ENCODE peak calls at places on chromosomes 7 and 10, in seven cellular contexts. R is stomach; O is GM12878; G is A549; V is CD4-positive, alpha-beta T cell; Q is ovary; F is psoas muscle. E is an unnamed sample.

GRCh38 chr7:36264123-36264916 is 111.3 kb downstream of the EEPD1 start:
- DNase-seq in R (no peak), O (no peak), G (no peak), V (no peak), Q (no peak), F (peak), E (no peak)

GRCh38 chr7:40799-41750 is 151.3 kb upstream of the FAM20C start:
- DNase-seq in R (peak), O (no peak), G (no peak), V (no peak), Q (peak), F (no peak), E (no peak)

GRCh38 chr7:41116817-41117216 is 586.1 kb downstream of the INHBA start:
- DNase-seq in R (no peak), O (no peak), G (no peak), V (no peak), Q (no peak), F (no peak), E (peak)

GRCh38 chr7:92835851-92836488 is 403 bp downstream of the CDK6 start:
- DNase-seq in R (peak), O (no peak), G (peak), V (no peak), Q (peak), F (peak), E (peak)

GRCh38 chr10:104267721-104268690 is 978 bp upstream of the GSTO2 start:
- DNase-seq in R (no peak), O (no peak), G (no peak), V (no peak), Q (no peak), F (no peak), E (no peak)

GRCh38 chr10:30765611-30766010 is 136.1 kb upstream of the LYZL2 start:
- DNase-seq in R (no peak), O (no peak), G (no peak), V (no peak), Q (no peak), F (no peak), E (no peak)

GRCh38 chr7:102916881-102917280 is 4.1 kb downstream of the LRRC17 start:
- DNase-seq in R (no peak), O (no peak), G (no peak), V (no peak), Q (no peak), F (no peak), E (no peak)

GRCh38 chr7:116438274-116438673 is 61.3 kb upstream of the CAV2 start:
- DNase-seq in R (peak), O (no peak), G (peak), V (no peak), Q (no peak), F (no peak), E (no peak)

GRCh38 chr10:131111007-131111406 is 200.5 kb downstream of the TCERG1L start:
- DNase-seq in R (no peak), O (no peak), G (no peak), V (no peak), Q (no peak), F (no peak), E (no peak)

GRCh38 chr10:131107970-131108369 is 203.6 kb downstream of the TCERG1L start:
- DNase-seq in R (no peak), O (no peak), G (no peak), V (no peak), Q (no peak), F (no peak), E (no peak)

GRCh38 chr10:131110241-131110783 is 201.2 kb downstream of the TCERG1L start:
- DNase-seq in R (no peak), O (no peak), G (no peak), V (no peak), Q (no peak), F (no peak), E (no peak)

GRCh38 chr10:131109746-131110145 is 201.8 kb downstream of the TCERG1L start:
- DNase-seq in R (no peak), O (no peak), G (no peak), V (no peak), Q (no peak), F (no peak), E (no peak)

GRCh38 chr10:131109291-131109690 is 202.2 kb downstream of the TCERG1L start:
- DNase-seq in R (no peak), O (no peak), G (no peak), V (no peak), Q (no peak), F (no peak), E (no peak)
- TF ChIP-seq CTCF in R (no peak), O (no peak), G (no peak), V (no peak), Q (no peak), F (no peak), E (no peak)

DNA sequence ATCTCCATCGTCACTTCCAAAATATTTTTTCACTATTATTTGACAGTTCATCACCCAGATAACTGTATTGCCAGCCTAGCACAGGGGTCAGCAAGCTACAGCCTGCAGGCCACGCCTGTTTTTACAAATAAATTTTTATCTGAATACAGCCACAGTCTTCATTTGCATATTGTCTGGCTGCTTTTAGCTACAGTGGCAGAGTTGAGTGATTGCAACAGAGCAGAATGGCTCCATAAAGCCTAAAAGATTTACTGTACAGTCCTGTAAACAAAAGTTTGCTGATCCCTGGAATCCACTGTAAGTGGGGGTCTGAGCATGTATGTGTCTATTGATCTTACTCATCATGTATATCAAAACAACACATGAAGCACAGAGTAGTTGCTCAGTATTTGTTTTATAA is 45.9 kb upstream of the GNAI1 start:
- DNase-seq in R (no peak), O (no peak), G (no peak), V (no peak), Q (no peak), F (no peak), E (no peak)
- H3K27ac ChIP-seq in R (no peak), O (no peak), G (no peak), V (no peak), Q (no peak), F (no peak), E (no peak)

DNA sequence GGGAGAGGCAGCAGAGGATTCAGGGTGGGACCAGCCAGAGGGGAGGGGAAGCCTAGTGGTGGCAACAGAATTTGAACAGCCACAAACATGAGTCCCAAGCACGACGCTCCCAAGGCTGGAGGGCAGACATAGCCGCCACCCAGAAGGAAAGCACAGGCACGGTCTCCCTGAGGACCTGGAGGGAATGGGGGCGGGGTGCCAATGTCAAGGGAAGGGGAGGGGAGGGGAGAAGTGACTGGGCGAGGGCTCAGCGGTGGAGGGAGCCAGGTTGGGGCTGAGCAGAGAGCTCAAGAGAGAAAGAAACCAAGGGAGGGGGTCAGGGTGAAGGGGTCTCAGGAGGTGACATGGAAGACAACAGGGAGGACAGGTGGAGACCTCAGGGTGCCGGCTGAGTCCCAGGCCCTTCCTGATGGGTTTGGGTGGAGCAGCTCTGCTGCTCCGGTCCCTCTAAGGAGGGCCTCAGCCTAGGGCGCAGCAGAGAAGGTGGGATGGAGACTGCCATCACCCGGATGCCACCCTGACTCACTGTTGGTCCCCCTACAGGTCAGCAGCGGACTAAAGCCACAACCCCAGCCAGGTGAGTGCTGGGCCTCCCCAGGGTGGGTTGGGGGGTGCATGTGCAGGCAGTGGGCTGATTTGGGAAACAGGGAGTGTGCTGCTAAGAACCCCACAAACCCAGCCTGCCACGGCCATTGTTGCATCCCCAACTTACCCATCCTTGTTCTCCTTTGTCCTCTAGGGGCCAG is 24.2 kb downstream of the PILRA start:
- DNase-seq in R (no peak), O (no peak), G (no peak), V (no peak), Q (no peak), F (no peak), E (no peak)
- TF ChIP-seq CTCF in R (no peak), O (no peak), G (no peak), V (no peak), Q (no peak), F (no peak), E (no peak)

GRCh38 chr10:35223016-35223415 is 96.4 kb downstream of the CREM start:
- DNase-seq in R (no peak), O (no peak), G (no peak), V (no peak), Q (no peak), F (no peak), E (no peak)

GRCh38 chr10:35226507-35226906 is 99.9 kb downstream of the CREM start:
- DNase-seq in R (no peak), O (no peak), G (no peak), V (no peak), Q (no peak), F (no peak), E (no peak)

GRCh38 chr10:35228058-35228457 is 101.4 kb downstream of the CREM start:
- DNase-seq in R (no peak), O (no peak), G (peak), V (no peak), Q (no peak), F (no peak), E (no peak)

GRCh38 chr10:35225204-35225603 is 98.6 kb downstream of the CREM start:
- DNase-seq in R (no peak), O (no peak), G (no peak), V (no peak), Q (no peak), F (no peak), E (no peak)

GRCh38 chr10:35224045-35224740 is 97.5 kb downstream of the CREM start:
- DNase-seq in R (no peak), O (no peak), G (no peak), V (no peak), Q (no peak), F (no peak), E (no peak)
- H3K27ac ChIP-seq in R (no peak), O (no peak), G (no peak), V (no peak), Q (no peak), F (no peak), E (no peak)

DNA sequence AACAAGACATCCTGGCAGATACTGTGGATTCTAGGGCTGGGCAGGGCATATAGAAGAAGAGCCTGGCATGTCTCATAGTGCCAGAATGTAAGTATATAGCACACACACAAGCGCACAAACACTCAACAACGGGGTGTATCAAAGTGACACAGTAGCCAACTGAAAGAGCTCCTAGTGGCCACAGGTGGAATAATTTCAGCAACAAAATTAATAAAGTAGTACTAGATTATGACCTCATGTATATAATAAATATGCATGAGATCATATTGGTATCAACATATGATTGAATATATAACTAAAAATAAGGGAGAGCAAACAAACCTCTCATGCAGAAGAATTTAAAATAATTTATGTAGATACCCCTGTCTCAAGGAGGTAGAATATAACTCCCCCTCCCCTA is 72.4 kb upstream of the CXCL12 start:
- DNase-seq in R (no peak), O (no peak), G (no peak), V (no peak), Q (no peak), F (no peak), E (no peak)
- TF ChIP-seq CTCF in R (no peak), O (peak), G (no peak), V (no peak), Q (no peak), F (no peak), E (no peak)

DNA sequence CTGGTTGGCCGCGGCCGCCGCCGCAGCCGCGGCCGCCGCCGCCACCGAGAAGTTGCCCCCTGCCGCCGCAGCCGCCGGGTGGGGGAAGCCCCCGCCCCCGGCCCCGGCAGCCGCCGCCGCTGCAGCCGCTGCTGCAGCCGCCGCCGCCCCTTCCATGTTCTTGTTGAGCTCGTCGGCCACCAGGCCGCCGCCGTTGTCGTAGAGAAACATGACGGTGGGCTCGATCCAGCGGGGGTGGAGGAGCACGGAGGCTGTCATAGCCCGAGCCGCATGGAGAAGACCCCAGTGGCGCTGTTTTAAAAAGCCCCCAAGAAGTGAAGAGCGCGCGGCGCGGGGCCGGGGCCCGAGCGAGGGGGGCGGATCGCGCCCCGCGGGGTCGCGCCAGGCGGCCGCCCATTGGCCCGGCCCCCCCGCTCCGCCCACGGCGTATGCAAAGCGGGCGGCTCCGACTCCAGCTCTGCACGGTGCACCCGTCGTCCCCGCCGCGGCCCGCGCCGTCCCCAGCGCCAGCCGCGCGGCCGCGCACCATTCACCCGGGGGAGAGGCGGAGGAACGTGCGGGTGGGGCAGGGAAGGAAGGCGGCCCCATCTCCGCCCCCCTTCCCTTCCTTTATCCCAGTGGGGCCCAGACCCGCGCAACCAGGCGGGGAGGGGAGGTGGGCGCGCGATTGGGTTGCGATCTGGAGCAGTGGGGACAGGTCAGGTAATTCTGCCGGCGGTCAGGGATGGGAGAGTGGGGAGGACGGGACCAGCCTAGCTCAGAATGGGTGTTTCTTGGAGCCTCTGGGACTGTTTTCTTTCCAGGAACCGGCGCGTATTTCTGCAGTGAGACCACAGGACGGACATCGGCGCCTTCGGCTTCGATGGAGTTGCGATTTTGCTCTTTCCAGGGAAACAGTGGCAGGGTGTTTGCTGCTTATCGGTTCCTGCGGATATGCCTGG is at the start of gene HOXA13:
- DNase-seq in R (no peak), O (no peak), G (peak), V (no peak), Q (no peak), F (no peak), E (no peak)
- H3K27ac ChIP-seq in R (no peak), O (no peak), G (peak), V (no peak), Q (no peak), F (no peak), E (peak)